ENCODE peak calls at places on chromosomes 3 and 15, in nine cellular contexts. L is T-helper 2 cell; P is activated CD4-positive, alpha-beta T cell treated with anti-CD3 and anti-CD28 coated beads, Interleukin-2, amount 50 U/mL, for 24 hours; Q is NCI-H1417 treated with DMSO at 0.1 percent for 48 hours; W is heart right ventricle; J is adipocyte; V is AG09319; B is SJSA1; R is breast epithelium. K is an unnamed sample.

GRCh38 chr3:195889843-195890407 is 18.4 kb downstream of the TNK2 start:
- DNase-seq in L (no peak), P (no peak), Q (no peak), W (no peak), J (no peak), V (no peak), B (no peak), R (no peak), K (no peak)

GRCh38 chr3:83890039-83890762 is 1068.6 kb upstream of the CADM2 start:
- DNase-seq in L (no peak), P (no peak), Q (no peak), W (no peak), J (no peak), V (no peak), B (no peak), R (no peak), K (no peak)

GRCh38 chr3:52468336-52468735 is 12.9 kb downstream of the NISCH start:
- DNase-seq in L (no peak), P (no peak), Q (no peak), W (no peak), J (peak; percentile 79), V (no peak), B (no peak), R (no peak), K (no peak)

GRCh38 chr15:90576711-90577389 is 47.1 kb downstream of the CRTC3 start:
- DNase-seq in L (no peak), P (no peak), Q (no peak), W (no peak), J (no peak), V (no peak), B (no peak), R (no peak), K (no peak)

GRCh38 chr3:123884258-123884831 is at the start of gene MYLK:
- DNase-seq in L (peak; percentile 10), P (no peak), Q (peak; percentile 35), W (peak; percentile 77), J (peak; percentile 92), V (peak; percentile 76), B (peak; percentile 53), R (peak; percentile 86), K (no peak)

GRCh38 chr3:127637546-127637945 is 8.6 kb downstream of the PODXL2 start:
- DNase-seq in L (no peak), P (no peak), Q (no peak), W (no peak), J (no peak), V (no peak), B (no peak), R (no peak), K (no peak)

GRCh38 chr3:64473476-64473875 is 214.3 kb downstream of the ADAMTS9 start:
- DNase-seq in L (no peak), P (no peak), Q (no peak), W (no peak), J (no peak), V (no peak), B (no peak), R (no peak), K (no peak)

GRCh38 chr15:41438206-41438605 is 21.3 kb downstream of the RTF1 start:
- DNase-seq in L (no peak), P (no peak), Q (no peak), W (no peak), J (no peak), V (no peak), B (peak; percentile 49), R (no peak), K (no peak)

GRCh38 chr15:88624156-88624970 is 3.2 kb downstream of the AEN start:
- DNase-seq in L (peak; percentile 37), P (no peak), Q (no peak), W (peak; percentile 42), J (peak; percentile 52), V (no peak), B (no peak), R (no peak), K (peak; percentile 72)

GRCh38 chr15:41966414-41966812 is 5.9 kb downstream of the EHD4 start:
- DNase-seq in L (no peak), P (no peak), Q (no peak), W (no peak), J (no peak), V (no peak), B (no peak), R (no peak), K (peak; percentile 39)